ENCODE peak calls at places on chromosomes 4 and X, in five cellular contexts. M is A549, R is breast epithelium, L is HCT116, H is heart left ventricle. S is an unnamed sample.

GRCh38 chr4:141352775-141353544 is 132.3 kb downstream of the ZNF330 start:
- DNase-seq in M (no peak), R (no peak), L (no peak), H (no peak), S (no peak)

GRCh38 chr4:98261291-98262271 is at the start of gene RAP1GDS1:
- DNase-seq in M (peak; percentile 18), R (peak; percentile 51), L (peak; percentile 22), H (peak; percentile 33), S (peak; percentile 62)

GRCh38 chrX:9122504-9123245 is 88.7 kb upstream of the FAM9B start:
- DNase-seq in M (no peak), R (no peak), L (no peak), H (no peak), S (no peak)

GRCh38 chrX:146396409-146396808 is 413.2 kb upstream of the CXorf51B start:
- DNase-seq in M (no peak), R (no peak), L (no peak), H (no peak), S (no peak)

GRCh38 chr4:125432078-125432477 is 117.3 kb downstream of the FAT4 start:
- DNase-seq in M (no peak), R (no peak), L (peak; percentile 1), H (peak; percentile 36), S (no peak)

GRCh38 chr4:3518941-3519340 is 13.3 kb downstream of the LRPAP1 start:
- DNase-seq in M (no peak), R (no peak), L (no peak), H (peak; percentile 14), S (no peak)

GRCh38 chr4:2135083-2135482 is 76.0 kb downstream of the NAT8L start:
- DNase-seq in M (no peak), R (no peak), L (no peak), H (no peak), S (no peak)

GRCh38 chr4:35538807-35539206 is 705.5 kb downstream of the ARAP2 start:
- DNase-seq in M (no peak), R (no peak), L (peak; percentile 15), H (no peak), S (no peak)

GRCh38 chrX:112688242-112688641 is 8.5 kb upstream of the LHFPL1 start:
- DNase-seq in M (no peak), R (no peak), L (no peak), H (no peak), S (no peak)

GRCh38 chrX:41553688-41554087 is 106.5 kb downstream of the NYX start:
- DNase-seq in M (no peak), R (no peak), L (no peak), H (no peak), S (no peak)

GRCh38 chr4:165803005-165803404 is 70.0 kb upstream of the TLL1 start:
- DNase-seq in M (no peak), R (no peak), L (no peak), H (no peak), S (no peak)

GRCh38 chr4:54879576-54879975 is 221.8 kb downstream of the KIT start:
- DNase-seq in M (no peak), R (no peak), L (no peak), H (no peak), S (no peak)

GRCh38 chr4:59243038-59243437 is 1957.1 kb upstream of the ADGRL3 start:
- DNase-seq in M (no peak), R (no peak), L (no peak), H (no peak), S (no peak)

GRCh38 chr4:26048962-26049361 is 134.9 kb downstream of the SMIM20 start:
- DNase-seq in M (no peak), R (no peak), L (no peak), H (no peak), S (no peak)

GRCh38 chrX:69741706-69742105 is 125.8 kb downstream of the EDA start:
- DNase-seq in M (no peak), R (no peak), L (no peak), H (no peak), S (no peak)

GRCh38 chr4:13268165-13268564 is 216.0 kb downstream of the RAB28 start:
- DNase-seq in M (no peak), R (no peak), L (no peak), H (no peak), S (no peak)

GRCh38 chrX:116499780-116500179 is 37.0 kb upstream of the CT83 start:
- DNase-seq in M (no peak), R (no peak), L (no peak), H (no peak), S (no peak)

GRCh38 chr4:8261851-8262535 is 7.6 kb upstream of the HTRA3 start:
- DNase-seq in M (no peak), R (no peak), L (no peak), H (no peak), S (no peak)

GRCh38 chrX:103211012-103211715 is 3.7 kb upstream of the BEX4 start:
- DNase-seq in M (peak; percentile 12), R (peak; percentile 50), L (peak; percentile 10), H (no peak), S (peak; percentile 44)

GRCh38 chr4:87274803-87275202 is 47.9 kb downstream of the HSD17B13 start:
- DNase-seq in M (no peak), R (no peak), L (no peak), H (no peak), S (no peak)

GRCh38 chrX:129726307-129727111 is 12.3 kb upstream of the XPNPEP2 start:
- DNase-seq in M (peak; percentile 36), R (peak; percentile 59), L (peak; percentile 28), H (peak; percentile 65), S (peak; percentile 59)

GRCh38 chrX:39456894-39457600 is 640.7 kb downstream of the BCOR start:
- DNase-seq in M (no peak), R (no peak), L (no peak), H (no peak), S (no peak)

GRCh38 chr4:42578187-42578586 is 78.7 kb downstream of the ATP8A1 start:
- DNase-seq in M (no peak), R (no peak), L (no peak), H (no peak), S (no peak)

GRCh38 chr4:142474398-142475087 is 371.6 kb downstream of the INPP4B start:
- DNase-seq in M (peak; percentile 2), R (peak; percentile 66), L (peak; percentile 53), H (no peak), S (no peak)

GRCh38 chr4:24680746-24681145 is 96.4 kb upstream of the DHX15 start:
- DNase-seq in M (no peak), R (no peak), L (no peak), H (no peak), S (no peak)

GRCh38 chr4:139530833-139531427 is 25.1 kb downstream of the SETD7 start:
- DNase-seq in M (peak; percentile 72), R (no peak), L (peak; percentile 13), H (peak; percentile 51), S (peak; percentile 51)

GRCh38 chrX:1860936-1861670 is 246.2 kb downstream of the ASMT start:
- DNase-seq in M (no peak), R (no peak), L (no peak), H (no peak), S (no peak)

GRCh38 chr4:112515278-112516075 is 503 bp downstream of the NEUROG2 start:
- DNase-seq in M (no peak), R (no peak), L (no peak), H (no peak), S (no peak)

GRCh38 chr4:37879365-37879764 is 11.5 kb upstream of the TBC1D1 start:
- DNase-seq in M (no peak), R (no peak), L (no peak), H (no peak), S (no peak)

GRCh38 chr4:37882665-37883296 is 8.1 kb upstream of the TBC1D1 start:
- DNase-seq in M (no peak), R (no peak), L (no peak), H (no peak), S (peak; percentile 54)

GRCh38 chr4:37889849-37890500 is 909 bp upstream of the TBC1D1 start:
- DNase-seq in M (no peak), R (no peak), L (no peak), H (peak; percentile 33), S (peak; percentile 14)

GRCh38 chr4:37885496-37885895 is 5.4 kb upstream of the TBC1D1 start:
- DNase-seq in M (no peak), R (no peak), L (no peak), H (peak; percentile 52), S (no peak)

GRCh38 chr4:37884855-37885487 is 5.9 kb upstream of the TBC1D1 start:
- DNase-seq in M (no peak), R (no peak), L (no peak), H (no peak), S (no peak)
- H3K4me3 ChIP-seq in M (no peak overlapping the region), R (no peak overlapping the region), L (no peak overlapping the region), H (no peak overlapping the region), S (no peak overlapping the region)

DNA sequence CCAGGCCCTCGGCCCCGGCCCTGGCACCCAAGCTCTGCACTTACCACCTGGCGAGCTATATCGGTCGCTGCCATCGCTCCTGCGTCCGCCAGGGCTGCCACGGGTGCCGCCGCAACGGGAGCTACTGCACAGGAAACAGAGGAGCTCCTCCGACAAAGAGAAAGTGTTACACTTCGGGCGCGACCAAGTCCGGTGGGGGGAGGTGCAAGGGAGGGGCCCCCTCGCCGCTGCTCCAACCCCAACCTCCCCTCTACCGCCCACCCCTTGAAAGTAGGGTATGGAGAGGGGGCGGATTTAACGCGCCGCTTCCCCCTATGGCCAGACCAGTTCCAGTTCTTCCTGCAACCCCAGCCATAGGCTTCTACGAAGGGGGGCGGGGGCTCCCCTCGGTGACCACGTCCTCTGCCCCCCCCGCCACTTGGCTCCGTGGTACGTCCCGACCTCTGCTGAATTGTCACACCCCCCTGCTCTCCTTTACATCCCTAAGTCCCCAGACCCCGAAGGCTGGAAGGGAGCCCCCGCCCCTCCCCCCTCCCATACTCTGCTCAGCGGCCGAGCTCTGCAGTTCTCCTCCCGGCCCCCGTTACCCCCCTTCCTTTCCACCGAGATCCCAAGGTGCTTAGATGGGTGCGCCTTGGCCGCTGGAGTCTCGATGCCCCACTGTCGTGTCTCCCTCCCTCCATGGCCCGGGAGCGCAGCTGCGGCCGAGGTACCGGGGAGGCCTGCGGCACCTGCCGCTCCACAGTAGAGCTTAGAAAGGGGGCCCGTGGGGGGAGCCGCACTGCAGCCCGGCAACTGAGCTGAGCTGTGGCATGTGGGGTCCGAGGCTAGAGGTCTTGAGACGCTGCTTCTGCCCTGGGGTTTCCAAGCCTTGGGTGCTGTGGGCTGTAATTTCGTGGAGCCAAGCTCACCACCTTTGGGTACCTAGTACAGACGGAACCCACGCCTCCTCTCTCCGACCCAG is at the start of gene SEPTIN6:
- DNase-seq in M (peak; percentile 49), R (no peak), L (peak; percentile 51), H (peak; percentile 74), S (peak; percentile 85)
- TF ChIP-seq POLR2A in M (peak; percentile 35), R (no peak), L (peak; percentile 51), H (no peak), S (peak; percentile 89)

GRCh38 chr4:11805837-11806236 is 377.1 kb upstream of the HS3ST1 start:
- DNase-seq in M (peak; percentile 2), R (no peak), L (peak; percentile 53), H (no peak), S (no peak)
- TF ChIP-seq CTCF in M (peak; percentile 25), R (no peak), L (peak; percentile 46), H (peak; percentile 51), S (peak; percentile 13)

GRCh38 chr4:153572609-153573008 is 106.4 kb downstream of the TMEM131L start:
- DNase-seq in M (no peak), R (no peak), L (no peak), H (no peak), S (no peak)

GRCh38 chr4:153576443-153576774 is 107.7 kb upstream of the TLR2 start:
- DNase-seq in M (no peak), R (no peak), L (no peak), H (no peak), S (no peak)

GRCh38 chr4:153573221-153573620 is 107.1 kb downstream of the TMEM131L start:
- DNase-seq in M (no peak), R (no peak), L (no peak), H (peak; percentile 84), S (no peak)

GRCh38 chr4:153577053-153577452 is 107.0 kb upstream of the TLR2 start:
- DNase-seq in M (no peak), R (no peak), L (no peak), H (no peak), S (no peak)

GRCh38 chr4:153573881-153574807 is 108.0 kb downstream of the TMEM131L start:
- DNase-seq in M (peak; percentile 4), R (no peak), L (peak; percentile 37), H (peak; percentile 68), S (peak; percentile 49)
- H3K4me3 ChIP-seq in M (no peak overlapping the region), R (no peak overlapping the region), L (no peak overlapping the region), H (no peak overlapping the region), S (no peak overlapping the region)

S was measured in adrenal gland.